ENCODE peak calls at places on chromosomes 7 and 10, in seven cellular contexts. C, X, H, O, G, A and I are unnamed samples.

GRCh38 chr7:92698237-92698841 is 108.1 kb upstream of the FAM133B start:
- DNase-seq in C (no peak), X (no peak), H (peak), O (peak), G (peak), A (peak), I (peak)

GRCh38 chr10:79984851-79985250 is 35.9 kb upstream of the SFTPD start:
- DNase-seq in C (no peak), X (peak), H (no peak), O (no peak), G (peak), A (no peak), I (no peak)

GRCh38 chr7:23863209-23863798 is 153.3 kb downstream of the STK31 start:
- DNase-seq in C (peak), X (peak), H (peak), O (peak), G (peak), A (no peak), I (peak)

GRCh38 chr7:29921404-29922010 is 68.1 kb downstream of the SCRN1 start:
- DNase-seq in C (peak), X (peak), H (peak), O (peak), G (peak), A (peak), I (peak)

GRCh38 chr10:110471566-110472139 is 26.1 kb upstream of the DUSP5 start:
- DNase-seq in C (peak), X (no peak), H (no peak), O (no peak), G (no peak), A (no peak), I (no peak)

GRCh38 chr7:113519447-113519846 is 399.4 kb downstream of the PPP1R3A start:
- DNase-seq in C (no peak), X (no peak), H (no peak), O (no peak), G (no peak), A (no peak), I (no peak)

GRCh38 chr7:27190284-27190748 is 5.3 kb upstream of the HOXA11 start:
- DNase-seq in C (no peak), X (no peak), H (no peak), O (no peak), G (no peak), A (no peak), I (no peak)

GRCh38 chr7:87359366-87359765 is 13.9 kb downstream of the CROT start:
- DNase-seq in C (peak), X (no peak), H (no peak), O (no peak), G (no peak), A (no peak), I (no peak)

GRCh38 chr10:5446390-5446926 is 34.1 kb downstream of the NET1 start:
- DNase-seq in C (peak), X (peak), H (peak), O (peak), G (peak), A (peak), I (peak)

GRCh38 chr7:55441668-55442305 is 76.7 kb downstream of the LANCL2 start:
- DNase-seq in C (no peak), X (no peak), H (peak), O (peak), G (no peak), A (no peak), I (no peak)

GRCh38 chr7:66669088-66669487 is 40.4 kb downstream of the KCTD7 start:
- DNase-seq in C (no peak), X (no peak), H (no peak), O (no peak), G (no peak), A (peak), I (peak)

GRCh38 chr10:97210576-97210975 is 24.8 kb upstream of the SLIT1 start:
- DNase-seq in C (peak), X (peak), H (peak), O (peak), G (peak), A (peak), I (peak)

GRCh38 chr7:8480466-8480865 is 47.1 kb downstream of the NXPH1 start:
- DNase-seq in C (no peak), X (no peak), H (no peak), O (no peak), G (no peak), A (no peak), I (peak)

GRCh38 chr10:102633848-102634247 is 10.4 kb upstream of the TRIM8 start:
- DNase-seq in C (no peak), X (no peak), H (no peak), O (no peak), G (no peak), A (no peak), I (no peak)

GRCh38 chr7:106110885-106111670 is 1.0 kb downstream of the SYPL1 start:
- DNase-seq in C (no peak), X (no peak), H (no peak), O (peak), G (no peak), A (no peak), I (no peak)

GRCh38 chr7:83109352-83109751 is 53.3 kb downstream of the PCLO start:
- DNase-seq in C (no peak), X (no peak), H (no peak), O (no peak), G (no peak), A (no peak), I (no peak)

GRCh38 chr7:18087687-18088078 is 60.0 kb upstream of the PRPS1L1 start:
- DNase-seq in C (no peak), X (peak), H (no peak), O (no peak), G (peak), A (no peak), I (no peak)

GRCh38 chr10:9869185-9869584 is 1148.5 kb upstream of the CELF2 start:
- DNase-seq in C (no peak), X (no peak), H (no peak), O (no peak), G (no peak), A (no peak), I (peak)

GRCh38 chr10:47021850-47022249 is 110.6 kb downstream of the PTPN20 start:
- DNase-seq in C (no peak), X (no peak), H (no peak), O (no peak), G (no peak), A (no peak), I (no peak)

GRCh38 chr10:31936933-31937332 is 8.3 kb upstream of the ARHGAP12 start:
- DNase-seq in C (no peak), X (no peak), H (no peak), O (no peak), G (no peak), A (no peak), I (no peak)
- H3K4me3 ChIP-seq in C (no peak), X (no peak), H (no peak), O (no peak), G (no peak), A (no peak), I (no peak)

DNA sequence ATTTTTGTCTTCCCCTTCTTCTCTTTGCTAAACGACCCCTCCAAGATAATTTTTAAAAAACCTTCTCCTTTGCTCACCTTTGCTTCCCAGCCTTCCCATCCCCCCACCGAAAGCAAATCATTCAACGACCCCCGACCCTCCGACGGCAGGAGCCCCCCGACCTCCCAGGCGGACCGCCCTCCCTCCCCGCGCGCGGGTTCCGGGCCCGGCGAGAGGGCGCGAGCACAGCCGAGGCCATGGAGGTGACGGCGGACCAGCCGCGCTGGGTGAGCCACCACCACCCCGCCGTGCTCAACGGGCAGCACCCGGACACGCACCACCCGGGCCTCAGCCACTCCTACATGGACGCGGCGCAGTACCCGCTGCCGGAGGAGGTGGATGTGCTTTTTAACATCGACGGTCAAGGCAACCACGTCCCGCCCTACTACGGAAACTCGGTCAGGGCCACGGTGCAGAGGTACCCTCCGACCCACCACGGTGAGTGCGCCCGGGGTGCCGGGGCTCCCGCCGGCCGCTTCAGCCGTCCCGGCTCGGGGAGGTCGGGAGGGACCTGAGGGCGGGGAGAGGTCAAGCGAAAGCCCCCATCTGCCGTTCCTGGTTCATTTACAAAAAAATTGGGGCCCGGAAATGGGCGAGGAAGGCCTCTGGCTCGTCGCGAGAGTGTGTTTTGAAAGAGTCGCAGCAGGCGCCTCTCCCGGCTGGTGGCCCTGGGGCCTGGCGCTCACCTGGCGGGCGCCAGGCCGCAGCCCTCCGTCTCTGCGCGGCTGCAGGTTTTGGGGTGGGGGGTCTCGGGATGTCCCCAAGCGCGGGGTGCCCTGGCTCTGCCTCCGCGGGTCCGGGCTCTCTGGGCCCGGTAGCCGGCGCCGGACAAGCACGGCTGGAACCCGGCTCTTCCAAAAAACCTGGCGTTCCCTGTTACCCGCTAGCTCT is 1.2 kb downstream of the GATA3 start:
- DNase-seq in C (no peak), X (no peak), H (no peak), O (no peak), G (peak), A (no peak), I (no peak)
- H3K4me3 ChIP-seq in C (no peak), X (peak), H (peak), O (no peak), G (peak), A (peak), I (no peak)

GRCh38 chr7:134892963-134893362 is 93.3 kb upstream of the AGBL3 start:
- DNase-seq in C (no peak), X (no peak), H (no peak), O (no peak), G (no peak), A (no peak), I (peak)
- H3K4me3 ChIP-seq in C (no peak), X (no peak), H (peak), O (peak), G (peak), A (peak), I (peak)

DNA sequence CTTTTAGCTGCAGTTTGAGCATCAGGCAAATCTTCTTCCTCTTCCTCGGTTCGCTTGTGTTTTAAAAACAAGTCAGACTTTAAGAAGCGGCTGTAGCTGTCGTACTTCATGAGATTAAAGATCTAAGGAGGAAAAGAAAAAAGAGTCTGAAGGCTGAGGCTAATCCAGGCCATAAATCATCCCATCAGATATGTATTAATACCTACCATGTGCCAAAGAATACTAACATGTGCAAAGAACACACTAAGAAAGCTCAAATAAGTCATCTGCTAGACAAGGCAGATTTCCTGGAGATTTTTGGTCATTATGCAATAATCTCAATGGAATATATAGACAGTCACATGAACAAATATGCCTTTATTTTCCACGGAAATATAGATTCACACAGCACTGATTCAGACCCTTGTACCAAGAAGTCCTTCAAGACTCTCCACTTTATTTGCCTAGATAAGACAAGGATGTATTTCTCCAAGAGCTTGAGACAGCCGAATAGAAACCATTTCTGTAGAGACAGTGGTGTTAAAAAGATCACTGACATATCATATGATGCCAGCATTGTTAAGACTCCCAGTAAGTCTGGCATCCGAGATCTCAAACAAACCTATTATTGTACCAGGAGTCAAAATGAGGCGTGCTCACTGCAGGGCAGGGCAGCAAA is 42.3 kb downstream of the RGS10 start:
- DNase-seq in C (no peak), X (no peak), H (no peak), O (no peak), G (no peak), A (no peak), I (no peak)
- H3K4me3 ChIP-seq in C (no peak), X (no peak), H (no peak), O (no peak), G (no peak), A (no peak), I (no peak)